ENCODE peak calls at places on chromosomes 3 and 15, in four cellular contexts. One of them, this sample, is unnamed.
A peak's percentile ranks its signal among the peaks of the same experiment; 100 is the strongest.

GRCh38 chr3:45943207-45943846 is at the start of gene CXCR6:
- DNase-seq in uterus: no peak
- DNase-seq in ovary: no peak
- DNase-seq in transverse colon: peak; percentile 19
- DNase-seq in this sample: no peak

GRCh38 chr15:72472907-72473669 is 1.0 kb upstream of the ARIH1 start:
- DNase-seq in uterus: no peak
- DNase-seq in ovary: no peak
- DNase-seq in transverse colon: no peak
- DNase-seq in this sample: no peak

GRCh38 chr15:26887926-26888666 is 21.2 kb downstream of the GABRA5 start:
- DNase-seq in uterus: no peak
- DNase-seq in ovary: no peak
- DNase-seq in transverse colon: no peak
- DNase-seq in this sample: no peak

GRCh38 chr3:107579372-107579771 is 56.6 kb downstream of the BBX start:
- DNase-seq in uterus: no peak
- DNase-seq in ovary: no peak
- DNase-seq in transverse colon: no peak
- DNase-seq in this sample: no peak

GRCh38 chr3:45917146-45917885 is 25.9 kb upstream of the CXCR6 start:
- DNase-seq in uterus: no peak
- DNase-seq in ovary: no peak
- DNase-seq in transverse colon: no peak
- DNase-seq in this sample: no peak

GRCh38 chr3:151923901-151924300 is 50.5 kb downstream of the SUCNR1 start:
- DNase-seq in uterus: no peak
- DNase-seq in ovary: no peak
- DNase-seq in transverse colon: no peak
- DNase-seq in this sample: no peak

GRCh38 chr15:72907733-72908132 is 124.2 kb upstream of the ADPGK start:
- DNase-seq in uterus: no peak
- DNase-seq in ovary: peak; percentile 61
- DNase-seq in transverse colon: no peak
- DNase-seq in this sample: no peak

GRCh38 chr3:144229973-144230372 is 258.4 kb downstream of the DIPK2A start:
- DNase-seq in uterus: no peak
- DNase-seq in ovary: no peak
- DNase-seq in transverse colon: no peak
- DNase-seq in this sample: no peak

GRCh38 chr3:47117803-47118364 is 46.0 kb downstream of the SETD2 start:
- DNase-seq in uterus: no peak
- DNase-seq in ovary: no peak
- DNase-seq in transverse colon: no peak
- DNase-seq in this sample: no peak

GRCh38 chr15:31032959-31033358 is 41.5 kb upstream of the MTMR10 start:
- DNase-seq in uterus: no peak
- DNase-seq in ovary: no peak
- DNase-seq in transverse colon: no peak
- DNase-seq in this sample: no peak

GRCh38 chr3:149424921-149425320 is 47.5 kb upstream of the TM4SF1 start:
- DNase-seq in uterus: no peak
- DNase-seq in ovary: no peak
- DNase-seq in transverse colon: no peak
- DNase-seq in this sample: no peak

GRCh38 chr15:101213570-101213969 is 38.3 kb downstream of the CHSY1 start:
- DNase-seq in uterus: no peak
- DNase-seq in ovary: no peak
- DNase-seq in transverse colon: no peak
- DNase-seq in this sample: no peak

GRCh38 chr3:36214460-36214859 is 165.8 kb upstream of the STAC start:
- DNase-seq in uterus: no peak
- DNase-seq in ovary: no peak
- DNase-seq in transverse colon: no peak
- DNase-seq in this sample: no peak

GRCh38 chr15:32818758-32819405 is 101.1 kb downstream of the GREM1 start:
- DNase-seq in uterus: peak; percentile 28
- DNase-seq in ovary: no peak
- DNase-seq in transverse colon: no peak
- DNase-seq in this sample: no peak

GRCh38 chr3:71890356-71890931 is 105.5 kb upstream of the PROK2 start:
- DNase-seq in uterus: no peak
- DNase-seq in ovary: no peak
- DNase-seq in transverse colon: no peak
- DNase-seq in this sample: no peak

GRCh38 chr3:42490243-42490642 is 12.2 kb upstream of the VIPR1 start:
- DNase-seq in uterus: no peak
- DNase-seq in ovary: no peak
- DNase-seq in transverse colon: peak; percentile 65
- DNase-seq in this sample: no peak

GRCh38 chr3:94115482-94115881 is 52.6 kb downstream of the NSUN3 start:
- DNase-seq in uterus: no peak
- DNase-seq in ovary: no peak
- DNase-seq in transverse colon: no peak
- DNase-seq in this sample: no peak

GRCh38 chr15:77505556-77505955 is 84.9 kb downstream of the HMG20A start:
- DNase-seq in uterus: no peak
- DNase-seq in ovary: no peak
- DNase-seq in transverse colon: no peak
- DNase-seq in this sample: no peak

GRCh38 chr3:45760878-45761711 is 35.2 kb downstream of the SLC6A20 start:
- DNase-seq in uterus: peak; percentile 58
- DNase-seq in ovary: no peak
- DNase-seq in transverse colon: peak; percentile 58
- DNase-seq in this sample: peak; percentile 74

GRCh38 chr3:102514241-102514640 is 79.4 kb downstream of the ZPLD1 start:
- DNase-seq in uterus: no peak
- DNase-seq in ovary: no peak
- DNase-seq in transverse colon: no peak
- DNase-seq in this sample: no peak

GRCh38 chr3:43729707-43730399 is 39.1 kb downstream of the ABHD5 start:
- DNase-seq in uterus: no peak
- DNase-seq in ovary: no peak
- DNase-seq in transverse colon: peak; percentile 75
- DNase-seq in this sample: no peak

GRCh38 chr15:48644827-48645557 is 517 bp downstream of the FBN1 start:
- DNase-seq in uterus: peak; percentile 62
- DNase-seq in ovary: peak; percentile 79
- DNase-seq in transverse colon: no peak
- DNase-seq in this sample: peak; percentile 23

GRCh38 chr15:39312984-39313383 is 267.9 kb upstream of the THBS1 start:
- DNase-seq in uterus: no peak
- DNase-seq in ovary: no peak
- DNase-seq in transverse colon: peak; percentile 63
- DNase-seq in this sample: no peak

GRCh38 chr3:45109736-45110135 is 36.4 kb downstream of the CDCP1 start:
- DNase-seq in uterus: no peak
- DNase-seq in ovary: no peak
- DNase-seq in transverse colon: no peak
- DNase-seq in this sample: no peak

GRCh38 chr3:152295344-152295743 is 26.6 kb downstream of the MBNL1 start:
- DNase-seq in uterus: no peak
- DNase-seq in ovary: no peak
- DNase-seq in transverse colon: no peak
- DNase-seq in this sample: no peak

GRCh38 chr15:71736286-71736947 is 73.9 kb upstream of the NR2E3 start:
- DNase-seq in uterus: no peak
- DNase-seq in ovary: no peak
- DNase-seq in transverse colon: no peak
- DNase-seq in this sample: no peak

GRCh38 chr3:194689493-194689901 is 3.8 kb downstream of the FAM43A start:
- DNase-seq in uterus: peak; percentile 35
- DNase-seq in ovary: no peak
- DNase-seq in transverse colon: no peak
- DNase-seq in this sample: peak; percentile 65

GRCh38 chr3:16474304-16474703 is 39.2 kb downstream of the RFTN1 start:
- DNase-seq in uterus: no peak
- DNase-seq in ovary: no peak
- DNase-seq in transverse colon: no peak
- DNase-seq in this sample: no peak

GRCh38 chr15:58566029-58566428 is 134.2 kb downstream of the LIPC start:
- DNase-seq in uterus: no peak
- DNase-seq in ovary: no peak
- DNase-seq in transverse colon: no peak
- DNase-seq in this sample: no peak

GRCh38 chr3:188962253-188963247 is 209.2 kb upstream of the TPRG1 start:
- DNase-seq in uterus: no peak
- DNase-seq in ovary: no peak
- DNase-seq in transverse colon: no peak
- DNase-seq in this sample: no peak

GRCh38 chr3:15298504-15298903 is 33.9 kb downstream of the SH3BP5 start:
- DNase-seq in uterus: no peak
- DNase-seq in ovary: no peak
- DNase-seq in transverse colon: no peak
- DNase-seq in this sample: no peak
- TF ChIP-seq POLR2A in uterus: no peak
- TF ChIP-seq POLR2A in ovary: no peak
- TF ChIP-seq POLR2A in transverse colon: no peak
- TF ChIP-seq POLR2A in this sample: no peak

GRCh38 chr3:5133239-5133638 is 11.1 kb downstream of the ARL8B start:
- DNase-seq in uterus: no peak
- DNase-seq in ovary: no peak
- DNase-seq in transverse colon: no peak
- DNase-seq in this sample: no peak

GRCh38 chr3:5138214-5138981 is 16.3 kb downstream of the ARL8B start:
- DNase-seq in uterus: no peak
- DNase-seq in ovary: no peak
- DNase-seq in transverse colon: no peak
- DNase-seq in this sample: no peak

GRCh38 chr3:5136211-5136610 is 14.1 kb downstream of the ARL8B start:
- DNase-seq in uterus: no peak
- DNase-seq in ovary: no peak
- DNase-seq in transverse colon: no peak
- DNase-seq in this sample: no peak

GRCh38 chr3:5136619-5137429 is 14.7 kb downstream of the ARL8B start:
- DNase-seq in uterus: no peak
- DNase-seq in ovary: no peak
- DNase-seq in transverse colon: no peak
- DNase-seq in this sample: no peak

GRCh38 chr3:5133689-5134088 is 11.6 kb downstream of the ARL8B start:
- DNase-seq in uterus: no peak
- DNase-seq in ovary: no peak
- DNase-seq in transverse colon: no peak
- DNase-seq in this sample: no peak
- TF ChIP-seq POLR2A in uterus: no peak
- TF ChIP-seq POLR2A in ovary: no peak
- TF ChIP-seq POLR2A in transverse colon: no peak
- TF ChIP-seq POLR2A in this sample: no peak

DNA sequence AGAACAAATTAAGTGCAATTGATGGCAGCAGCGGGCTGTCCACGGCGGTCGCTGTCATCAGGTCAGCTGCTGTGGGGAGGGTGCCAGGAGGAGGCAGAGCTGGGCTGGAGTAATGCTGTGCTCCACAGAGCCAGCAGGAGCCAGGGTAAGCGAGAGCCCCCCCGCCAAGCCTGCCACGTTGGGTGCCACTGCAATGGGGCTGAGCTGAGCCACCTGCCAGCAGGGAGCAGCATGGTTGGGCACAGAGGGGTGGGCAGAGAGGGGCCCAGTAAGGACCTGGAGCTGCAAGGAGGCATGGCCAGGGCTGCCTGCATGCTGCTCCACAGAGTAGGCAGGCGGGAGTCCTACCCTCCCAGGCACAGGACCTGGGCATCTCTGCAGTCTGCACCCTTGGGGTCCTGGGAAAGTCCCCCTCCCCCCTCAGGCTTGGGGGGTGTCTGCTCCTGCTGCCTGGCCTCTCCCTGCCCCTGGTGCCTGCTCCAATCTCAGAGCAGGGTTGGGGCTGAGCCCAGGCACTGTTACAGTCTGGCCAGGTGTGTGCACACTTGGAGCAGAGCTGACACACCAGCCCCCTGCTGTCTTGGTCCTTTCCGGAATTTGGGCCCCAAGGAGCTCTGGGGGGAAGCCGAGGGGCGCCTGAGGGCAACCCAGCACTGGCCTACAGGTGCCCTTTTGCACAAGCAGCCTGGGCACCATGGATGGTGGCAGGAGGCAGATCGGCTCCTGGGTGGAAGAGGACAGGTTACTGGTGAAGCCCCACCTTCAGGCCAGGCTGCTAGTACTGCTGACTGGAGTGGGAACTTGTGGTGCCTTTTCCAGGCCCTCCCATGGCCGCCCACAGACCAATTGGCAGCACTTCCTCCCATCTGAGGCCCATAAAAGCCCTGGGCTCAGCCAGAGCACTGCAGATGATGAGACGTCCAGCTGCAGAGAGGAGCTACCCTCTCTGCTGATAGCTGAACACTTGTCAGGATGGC is 8.5 kb upstream of the PIAS1 start:
- DNase-seq in uterus: no peak
- DNase-seq in ovary: no peak
- DNase-seq in transverse colon: no peak
- DNase-seq in this sample: no peak
- TF ChIP-seq POLR2A in uterus: no peak
- TF ChIP-seq POLR2A in ovary: no peak
- TF ChIP-seq POLR2A in transverse colon: no peak
- TF ChIP-seq POLR2A in this sample: no peak

GRCh38 chr3:136196064-136196400 is at the start of gene MSL2:
- DNase-seq in uterus: no peak
- DNase-seq in ovary: no peak
- DNase-seq in transverse colon: peak; percentile 79
- DNase-seq in this sample: no peak
- TF ChIP-seq POLR2A in uterus: peak; percentile 76
- TF ChIP-seq POLR2A in ovary: peak; percentile 82
- TF ChIP-seq POLR2A in transverse colon: peak; percentile 67
- TF ChIP-seq POLR2A in this sample: peak; percentile 75